ENCODE peak calls at places on chromosomes 1 and 21, in nine cellular contexts. One of them, this sample, is unnamed.
A peak's percentile ranks its signal among the peaks of the same experiment; 100 is the strongest.

GRCh38 chr1:148362141-148362929 is 120.8 kb downstream of the PPIAL4G start:
- DNase-seq in transverse colon: peak; percentile 83
- DNase-seq in H1: peak; percentile 56
- DNase-seq in HCT116: peak; percentile 86
- DNase-seq in sigmoid colon: no peak
- DNase-seq in breast epithelium: no peak
- DNase-seq in K562: no peak
- DNase-seq in GM23338: peak; percentile 90
- DNase-seq in HL-60: no peak
- DNase-seq in this sample: no peak

GRCh38 chr1:14895727-14896126 is 257.8 kb upstream of the TMEM51 start:
- DNase-seq in transverse colon: no peak
- DNase-seq in H1: no peak
- DNase-seq in HCT116: no peak
- DNase-seq in sigmoid colon: no peak
- DNase-seq in breast epithelium: no peak
- DNase-seq in K562: no peak
- DNase-seq in GM23338: no peak
- DNase-seq in HL-60: no peak
- DNase-seq in this sample: no peak

GRCh38 chr1:81801834-81802531 is 1.2 kb downstream of the ADGRL2 start:
- DNase-seq in transverse colon: no peak
- DNase-seq in H1: no peak
- DNase-seq in HCT116: no peak
- DNase-seq in sigmoid colon: peak; percentile 72
- DNase-seq in breast epithelium: no peak
- DNase-seq in K562: no peak
- DNase-seq in GM23338: peak; percentile 58
- DNase-seq in HL-60: no peak
- DNase-seq in this sample: peak; percentile 59

GRCh38 chr1:171457412-171457811 is 27.9 kb upstream of the PRRC2C start:
- DNase-seq in transverse colon: no peak
- DNase-seq in H1: no peak
- DNase-seq in HCT116: no peak
- DNase-seq in sigmoid colon: no peak
- DNase-seq in breast epithelium: no peak
- DNase-seq in K562: no peak
- DNase-seq in GM23338: no peak
- DNase-seq in HL-60: no peak
- DNase-seq in this sample: no peak

GRCh38 chr21:46079357-46080170 is 18.3 kb upstream of the COL6A2 start:
- DNase-seq in transverse colon: no peak
- DNase-seq in H1: no peak
- DNase-seq in HCT116: no peak
- DNase-seq in sigmoid colon: peak; percentile 70
- DNase-seq in breast epithelium: peak; percentile 49
- DNase-seq in K562: no peak
- DNase-seq in GM23338: no peak
- DNase-seq in HL-60: no peak
- DNase-seq in this sample: peak; percentile 83

GRCh38 chr1:179547021-179547535 is 28.7 kb downstream of the NPHS2 start:
- DNase-seq in transverse colon: no peak
- DNase-seq in H1: no peak
- DNase-seq in HCT116: no peak
- DNase-seq in sigmoid colon: no peak
- DNase-seq in breast epithelium: no peak
- DNase-seq in K562: no peak
- DNase-seq in GM23338: no peak
- DNase-seq in HL-60: no peak
- DNase-seq in this sample: no peak

GRCh38 chr1:211684791-211685190 is 9.4 kb upstream of the NEK2 start:
- DNase-seq in transverse colon: no peak
- DNase-seq in H1: no peak
- DNase-seq in HCT116: no peak
- DNase-seq in sigmoid colon: no peak
- DNase-seq in breast epithelium: no peak
- DNase-seq in K562: no peak
- DNase-seq in GM23338: no peak
- DNase-seq in HL-60: no peak
- DNase-seq in this sample: no peak

GRCh38 chr21:38942617-38943245 is 137.0 kb downstream of the ETS2 start:
- DNase-seq in transverse colon: no peak
- DNase-seq in H1: no peak
- DNase-seq in HCT116: no peak
- DNase-seq in sigmoid colon: no peak
- DNase-seq in breast epithelium: no peak
- DNase-seq in K562: no peak
- DNase-seq in GM23338: no peak
- DNase-seq in HL-60: no peak
- DNase-seq in this sample: no peak

GRCh38 chr1:181396811-181397210 is 86.5 kb upstream of the CACNA1E start:
- DNase-seq in transverse colon: no peak
- DNase-seq in H1: no peak
- DNase-seq in HCT116: no peak
- DNase-seq in sigmoid colon: no peak
- DNase-seq in breast epithelium: no peak
- DNase-seq in K562: no peak
- DNase-seq in GM23338: no peak
- DNase-seq in HL-60: no peak
- DNase-seq in this sample: no peak

GRCh38 chr1:206507395-206508129 is at the start of gene RASSF5:
- DNase-seq in transverse colon: peak; percentile 86
- DNase-seq in H1: peak; percentile 27
- DNase-seq in HCT116: no peak
- DNase-seq in sigmoid colon: peak; percentile 90
- DNase-seq in breast epithelium: peak; percentile 86
- DNase-seq in K562: peak; percentile 74
- DNase-seq in GM23338: peak; percentile 90
- DNase-seq in HL-60: peak; percentile 67
- DNase-seq in this sample: peak; percentile 91

GRCh38 chr1:237482777-237483176 is 407.9 kb downstream of the ZP4 start:
- DNase-seq in transverse colon: no peak
- DNase-seq in H1: no peak
- DNase-seq in HCT116: no peak
- DNase-seq in sigmoid colon: no peak
- DNase-seq in breast epithelium: no peak
- DNase-seq in K562: no peak
- DNase-seq in GM23338: no peak
- DNase-seq in HL-60: no peak
- DNase-seq in this sample: no peak

GRCh38 chr1:193086342-193086741 is 18.9 kb downstream of the GLRX2 start:
- DNase-seq in transverse colon: no peak
- DNase-seq in H1: no peak
- DNase-seq in HCT116: no peak
- DNase-seq in sigmoid colon: no peak
- DNase-seq in breast epithelium: no peak
- DNase-seq in K562: no peak
- DNase-seq in GM23338: no peak
- DNase-seq in HL-60: no peak
- DNase-seq in this sample: no peak

GRCh38 chr1:12656575-12656974 is 12.7 kb downstream of the AADACL4 start:
- DNase-seq in transverse colon: no peak
- DNase-seq in H1: no peak
- DNase-seq in HCT116: no peak
- DNase-seq in sigmoid colon: no peak
- DNase-seq in breast epithelium: no peak
- DNase-seq in K562: no peak
- DNase-seq in GM23338: no peak
- DNase-seq in HL-60: no peak
- DNase-seq in this sample: no peak

GRCh38 chr1:109083495-109083894 is 7.1 kb upstream of the TMEM167B start:
- DNase-seq in transverse colon: no peak
- DNase-seq in H1: no peak
- DNase-seq in HCT116: no peak
- DNase-seq in sigmoid colon: no peak
- DNase-seq in breast epithelium: no peak
- DNase-seq in K562: no peak
- DNase-seq in GM23338: no peak
- DNase-seq in HL-60: no peak
- DNase-seq in this sample: no peak

GRCh38 chr1:14113271-14113670 is 413.3 kb downstream of the PRDM2 start:
- DNase-seq in transverse colon: no peak
- DNase-seq in H1: no peak
- DNase-seq in HCT116: no peak
- DNase-seq in sigmoid colon: no peak
- DNase-seq in breast epithelium: no peak
- DNase-seq in K562: no peak
- DNase-seq in GM23338: no peak
- DNase-seq in HL-60: no peak
- DNase-seq in this sample: no peak

GRCh38 chr1:176540428-176540827 is 77.5 kb downstream of the PAPPA2 start:
- DNase-seq in transverse colon: no peak
- DNase-seq in H1: no peak
- DNase-seq in HCT116: no peak
- DNase-seq in sigmoid colon: no peak
- DNase-seq in breast epithelium: no peak
- DNase-seq in K562: no peak
- DNase-seq in GM23338: no peak
- DNase-seq in HL-60: no peak
- DNase-seq in this sample: no peak

GRCh38 chr1:63746129-63746864 is 27.5 kb upstream of the ROR1 start:
- DNase-seq in transverse colon: no peak
- DNase-seq in H1: no peak
- DNase-seq in HCT116: no peak
- DNase-seq in sigmoid colon: no peak
- DNase-seq in breast epithelium: no peak
- DNase-seq in K562: no peak
- DNase-seq in GM23338: peak; percentile 68
- DNase-seq in HL-60: peak; percentile 10
- DNase-seq in this sample: no peak

GRCh38 chr1:27570823-27571222 is 33.1 kb downstream of the AHDC1 start:
- DNase-seq in transverse colon: no peak
- DNase-seq in H1: no peak
- DNase-seq in HCT116: no peak
- DNase-seq in sigmoid colon: no peak
- DNase-seq in breast epithelium: no peak
- DNase-seq in K562: no peak
- DNase-seq in GM23338: peak; percentile 86
- DNase-seq in HL-60: no peak
- DNase-seq in this sample: no peak

GRCh38 chr1:15568387-15569073 is 16.3 kb downstream of the AGMAT start:
- DNase-seq in transverse colon: no peak
- DNase-seq in H1: no peak
- DNase-seq in HCT116: no peak
- DNase-seq in sigmoid colon: no peak
- DNase-seq in breast epithelium: no peak
- DNase-seq in K562: no peak
- DNase-seq in GM23338: no peak
- DNase-seq in HL-60: no peak
- DNase-seq in this sample: no peak

GRCh38 chr1:111190931-111191451 is 9.5 kb downstream of the DENND2D start:
- DNase-seq in transverse colon: no peak
- DNase-seq in H1: no peak
- DNase-seq in HCT116: no peak
- DNase-seq in sigmoid colon: no peak
- DNase-seq in breast epithelium: no peak
- DNase-seq in K562: no peak
- DNase-seq in GM23338: no peak
- DNase-seq in HL-60: peak; percentile 73
- DNase-seq in this sample: no peak
- TF ChIP-seq POLR2AphosphoS5 in transverse colon: no peak
- TF ChIP-seq POLR2AphosphoS5 in H1: no peak
- TF ChIP-seq POLR2AphosphoS5 in HCT116: no peak
- TF ChIP-seq POLR2AphosphoS5 in sigmoid colon: peak; percentile 31
- TF ChIP-seq POLR2AphosphoS5 in breast epithelium: no peak
- TF ChIP-seq POLR2AphosphoS5 in K562: no peak
- TF ChIP-seq POLR2AphosphoS5 in GM23338: no peak
- TF ChIP-seq POLR2AphosphoS5 in HL-60: no peak
- TF ChIP-seq POLR2AphosphoS5 in this sample: no peak

DNA sequence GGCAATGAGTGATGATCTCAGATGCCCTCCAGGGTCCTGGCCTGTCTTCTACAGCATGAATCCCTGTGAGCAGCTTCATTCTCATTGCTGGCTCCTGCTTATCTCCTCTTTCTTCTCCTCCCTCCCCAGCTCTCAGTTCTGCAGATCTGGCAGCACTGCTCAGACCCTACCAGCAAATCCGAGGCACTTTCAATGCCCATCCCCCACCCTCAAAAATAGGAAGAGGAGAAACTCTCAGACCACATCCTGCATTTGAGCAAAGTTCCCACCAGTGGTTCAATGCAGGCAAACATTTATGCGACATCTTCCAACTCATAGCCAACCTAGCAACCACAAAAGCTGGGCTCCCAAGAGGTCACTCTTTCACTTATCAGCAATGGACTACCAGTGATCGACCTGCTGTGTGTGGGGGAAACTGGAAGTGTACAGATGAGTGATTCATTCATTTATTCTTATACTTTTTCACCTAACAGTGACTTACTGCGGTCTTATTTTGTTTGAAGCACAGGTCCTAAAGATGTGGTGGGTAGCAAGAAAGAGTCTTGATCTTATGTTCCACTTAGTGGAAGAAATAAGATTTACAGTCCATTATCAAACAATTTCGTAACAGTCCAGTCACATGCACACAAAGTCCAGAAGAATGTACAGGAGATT is 5.8 kb upstream of the CHI3L2 start:
- DNase-seq in transverse colon: peak; percentile 36
- DNase-seq in H1: no peak
- DNase-seq in HCT116: no peak
- DNase-seq in sigmoid colon: no peak
- DNase-seq in breast epithelium: no peak
- DNase-seq in K562: no peak
- DNase-seq in GM23338: no peak
- DNase-seq in HL-60: peak; percentile 93
- DNase-seq in this sample: no peak
- TF ChIP-seq POLR2AphosphoS5 in transverse colon: no peak
- TF ChIP-seq POLR2AphosphoS5 in H1: no peak
- TF ChIP-seq POLR2AphosphoS5 in HCT116: no peak
- TF ChIP-seq POLR2AphosphoS5 in sigmoid colon: no peak
- TF ChIP-seq POLR2AphosphoS5 in breast epithelium: no peak
- TF ChIP-seq POLR2AphosphoS5 in K562: no peak
- TF ChIP-seq POLR2AphosphoS5 in GM23338: no peak
- TF ChIP-seq POLR2AphosphoS5 in HL-60: peak; percentile 59
- TF ChIP-seq POLR2AphosphoS5 in this sample: no peak

GRCh38 chr1:42765832-42766722 is 751 bp downstream of the P3H1 start:
- DNase-seq in transverse colon: peak; percentile 32
- DNase-seq in H1: no peak
- DNase-seq in HCT116: peak; percentile 40
- DNase-seq in sigmoid colon: peak; percentile 77
- DNase-seq in breast epithelium: no peak
- DNase-seq in K562: peak; percentile 46
- DNase-seq in GM23338: peak; percentile 81
- DNase-seq in HL-60: peak; percentile 37
- DNase-seq in this sample: peak; percentile 69
- TF ChIP-seq POLR2AphosphoS5 in transverse colon: no peak
- TF ChIP-seq POLR2AphosphoS5 in H1: no peak
- TF ChIP-seq POLR2AphosphoS5 in HCT116: peak; percentile 37
- TF ChIP-seq POLR2AphosphoS5 in sigmoid colon: peak; percentile 7
- TF ChIP-seq POLR2AphosphoS5 in breast epithelium: no peak
- TF ChIP-seq POLR2AphosphoS5 in K562: no peak
- TF ChIP-seq POLR2AphosphoS5 in GM23338: no peak
- TF ChIP-seq POLR2AphosphoS5 in HL-60: no peak
- TF ChIP-seq POLR2AphosphoS5 in this sample: no peak

GRCh38 chr1:158055854-158056253 is 62.4 kb downstream of the KIRREL1 start:
- DNase-seq in transverse colon: no peak
- DNase-seq in H1: no peak
- DNase-seq in HCT116: no peak
- DNase-seq in sigmoid colon: no peak
- DNase-seq in breast epithelium: no peak
- DNase-seq in K562: no peak
- DNase-seq in GM23338: peak; percentile 39
- DNase-seq in HL-60: no peak
- DNase-seq in this sample: no peak
- TF ChIP-seq POLR2AphosphoS5 in transverse colon: no peak
- TF ChIP-seq POLR2AphosphoS5 in H1: no peak
- TF ChIP-seq POLR2AphosphoS5 in HCT116: no peak
- TF ChIP-seq POLR2AphosphoS5 in sigmoid colon: no peak
- TF ChIP-seq POLR2AphosphoS5 in breast epithelium: no peak
- TF ChIP-seq POLR2AphosphoS5 in K562: no peak
- TF ChIP-seq POLR2AphosphoS5 in GM23338: no peak
- TF ChIP-seq POLR2AphosphoS5 in HL-60: no peak
- TF ChIP-seq POLR2AphosphoS5 in this sample: no peak

This sample was measured in suprapubic skin.